ENCODE peak calls at places on chromosomes 5 and 9, in eight cellular contexts. R is NCI-H1694 treated with DMSO at 0.1 percent for 48 hours; O is stimulated activated CD8-positive, alpha-beta memory T cell treated with anti-CD3 and anti-CD28 coated beads, Interleukin-12 subunit alpha, Interleukin-12 subunit beta, amount 100 ng/mL, for 1 hour; P is activated naive CD4-positive, alpha-beta T cell treated with Interleukin-2 at 50 U/mL for 16 hours; M is glutamatergic neuron; W is fibroblast of pulmonary artery; S is left cardiac atrium; B is cardiac muscle cell. U is an unnamed sample.

GRCh38 chr5:138482645-138483044 is 17.4 kb downstream of the EGR1 start:
- DNase-seq in R (no peak), O (no peak), P (no peak), M (no peak), W (no peak), S (no peak), B (no peak), U (no peak)

GRCh38 chr5:139709587-139710369 is 61.6 kb downstream of the CXXC5 start:
- DNase-seq in R (no peak), O (no peak), P (peak), M (peak), W (no peak), S (peak), B (no peak), U (no peak)

GRCh38 chr9:89179535-89179919 is 909 bp upstream of the SHC3 start:
- DNase-seq in R (peak), O (no peak), P (no peak), M (peak), W (peak), S (no peak), B (peak), U (no peak)

GRCh38 chr5:61431923-61432620 is 100.0 kb downstream of the ZSWIM6 start:
- DNase-seq in R (peak), O (no peak), P (no peak), M (no peak), W (no peak), S (no peak), B (no peak), U (no peak)

GRCh38 chr9:109411818-109412352 is 86.2 kb downstream of the PTPN3 start:
- DNase-seq in R (no peak), O (no peak), P (no peak), M (no peak), W (peak), S (no peak), B (peak), U (no peak)

GRCh38 chr9:91954841-91955471 is 4.9 kb upstream of the ROR2 start:
- DNase-seq in R (peak), O (no peak), P (no peak), M (peak), W (peak), S (peak), B (peak), U (peak)

GRCh38 chr5:68440255-68440654 is 224.7 kb downstream of the PIK3R1 start:
- DNase-seq in R (no peak), O (no peak), P (no peak), M (no peak), W (no peak), S (no peak), B (no peak), U (no peak)

GRCh38 chr5:31427013-31427783 is 104.7 kb downstream of the DROSHA start:
- DNase-seq in R (no peak), O (no peak), P (no peak), M (no peak), W (peak), S (no peak), B (no peak), U (no peak)

GRCh38 chr5:162068412-162068811 is 839 bp downstream of the GABRG2 start:
- DNase-seq in R (no peak), O (no peak), P (no peak), M (peak), W (peak), S (peak), B (peak), U (peak)

U was measured in HepG2.